ENCODE peak calls at places on chromosomes 11 and 22, in six cellular contexts. X is dorsolateral prefrontal cortex, T is astrocyte of the hippocampus, U is NCI-H2029, B is fibroblast of the aortic adventitia, Q is AG08396. N is an unnamed sample.
A peak's percentile ranks its signal among the peaks of the same experiment; 100 is the strongest.

GRCh38 chr11:132942611-132943324 is 589.5 kb downstream of the OPCML start:
- DNase-seq in B (no peak), T (peak; percentile 50), X (no peak), Q (no peak), U (no peak), N (no peak)

GRCh38 chr11:57458410-57459111 is 1.8 kb upstream of the RTN4RL2 start:
- DNase-seq in Q (peak; percentile 74), U (no peak), B (peak; percentile 31), T (peak; percentile 50), X (peak; percentile 45), N (no peak)

GRCh38 chr22:44575344-44576268 is 77.6 kb upstream of the RTL6 start:
- DNase-seq in B (no peak), Q (no peak), X (no peak), T (no peak), U (no peak), N (no peak)

GRCh38 chr22:43152355-43153071 is 1.2 kb downstream of the TSPO start:
- DNase-seq in B (peak; percentile 56), X (peak; percentile 42), U (peak; percentile 47), T (peak; percentile 77), Q (peak; percentile 75), N (peak; percentile 52)

GRCh38 chr11:68550485-68550817 is 89.9 kb downstream of the PPP6R3 start:
- DNase-seq in X (no peak), U (no peak), Q (no peak), B (peak; percentile 22), T (no peak), N (no peak)

GRCh38 chr22:47549741-47550340 is 787.4 kb downstream of the TBC1D22A start:
- DNase-seq in X (no peak), T (no peak), Q (no peak), U (no peak), B (no peak), N (no peak)

GRCh38 chr22:49044776-49045175 is 782.9 kb downstream of the BRD1 start:
- DNase-seq in Q (no peak), U (no peak), X (no peak), B (no peak), T (no peak), N (no peak)

GRCh38 chr22:48396785-48397530 is 1430.7 kb downstream of the BRD1 start:
- DNase-seq in T (no peak), X (no peak), U (no peak), B (no peak), Q (no peak), N (no peak)

GRCh38 chr22:38572065-38572464 is 2.1 kb upstream of the DMC1 start:
- DNase-seq in U (no peak), B (peak; percentile 79), T (peak; percentile 68), Q (peak; percentile 58), X (peak; percentile 49), N (no peak)

GRCh38 chr22:20782083-20782482 is 8.2 kb downstream of the SERPIND1 start:
- DNase-seq in Q (no peak), X (no peak), B (no peak), U (no peak), T (no peak), N (no peak)

GRCh38 chr22:39251762-39252460 is 7.1 kb upstream of the PDGFB start:
- DNase-seq in B (no peak), X (no peak), T (peak; percentile 52), U (no peak), Q (no peak), N (no peak)

GRCh38 chr11:59676205-59676604 is 7.4 kb upstream of the PATL1 start:
- DNase-seq in X (no peak), B (no peak), T (no peak), Q (no peak), U (no peak), N (no peak)

GRCh38 chr22:37488337-37489135 is 2.4 kb upstream of the MFNG start:
- DNase-seq in X (no peak), T (no peak), U (no peak), Q (no peak), B (no peak), N (no peak)